ENCODE peak calls at places on chromosomes 16 and 17, in four cellular contexts. P is tibial nerve, L is esophagus squamous epithelium, U is thoracic aorta. V is an unnamed sample.

GRCh38 chr16:4316732-4317461 is 1.0 kb downstream of the GLIS2 start:
- DNase-seq in L (no peak), U (no peak), P (no peak), V (no peak)

GRCh38 chr16:89565256-89565505 is 4.7 kb downstream of the RPL13 start:
- DNase-seq in P (no peak), U (no peak), L (no peak), V (no peak)

GRCh38 chr16:1691956-1692355 is 13.9 kb downstream of the JPT2 start:
- DNase-seq in P (no peak), L (no peak), U (no peak), V (no peak)

GRCh38 chr16:19130852-19131808 is 17.4 kb downstream of the ITPRIPL2 start:
- DNase-seq in P (peak), L (no peak), U (no peak), V (no peak)

GRCh38 chr16:64428463-64428862 is 693.4 kb downstream of the CDH11 start:
- DNase-seq in L (no peak), P (no peak), U (no peak), V (no peak)

GRCh38 chr16:46555981-46556380 is 65.2 kb downstream of the SHCBP1 start:
- DNase-seq in P (no peak), L (no peak), U (no peak), V (no peak)

GRCh38 chr17:78151514-78152008 is 5.4 kb downstream of the C17orf99 start:
- DNase-seq in L (no peak), P (no peak), U (no peak), V (no peak)

GRCh38 chr16:49675417-49675816 is 180.5 kb downstream of the ZNF423 start:
- DNase-seq in P (no peak), U (no peak), L (no peak), V (no peak)

GRCh38 chr16:85851034-85851780 is 47.8 kb upstream of the IRF8 start:
- DNase-seq in P (no peak), L (no peak), U (no peak), V (no peak)

GRCh38 chr17:37570527-37571093 is 38.6 kb downstream of the SYNRG start:
- DNase-seq in L (no peak), P (no peak), U (no peak), V (peak)

GRCh38 chr17:6239237-6239798 is 169.1 kb downstream of the WSCD1 start:
- DNase-seq in U (no peak), P (no peak), L (no peak), V (no peak)

GRCh38 chr17:79792984-79793923 is 3.6 kb downstream of the CBX8 start:
- DNase-seq in U (no peak), L (no peak), P (no peak), V (no peak)

GRCh38 chr16:47504599-47504998 is 43.5 kb downstream of the PHKB start:
- DNase-seq in L (no peak), P (no peak), U (no peak), V (no peak)

GRCh38 chr17:61989509-61989908 is 61.7 kb upstream of the INTS2 start:
- DNase-seq in P (no peak), L (no peak), U (no peak), V (no peak)

GRCh38 chr16:47359478-47359877 is 101.4 kb downstream of the ITFG1 start:
- DNase-seq in L (no peak), U (no peak), P (no peak), V (no peak)

GRCh38 chr16:86572616-86573015 is 5.7 kb upstream of the FOXL1 start:
- DNase-seq in L (no peak), U (no peak), P (no peak), V (no peak)

GRCh38 chr16:72530434-72530833 is 358.5 kb upstream of the PMFBP1 start:
- DNase-seq in L (no peak), P (no peak), U (no peak), V (no peak)

DNA sequence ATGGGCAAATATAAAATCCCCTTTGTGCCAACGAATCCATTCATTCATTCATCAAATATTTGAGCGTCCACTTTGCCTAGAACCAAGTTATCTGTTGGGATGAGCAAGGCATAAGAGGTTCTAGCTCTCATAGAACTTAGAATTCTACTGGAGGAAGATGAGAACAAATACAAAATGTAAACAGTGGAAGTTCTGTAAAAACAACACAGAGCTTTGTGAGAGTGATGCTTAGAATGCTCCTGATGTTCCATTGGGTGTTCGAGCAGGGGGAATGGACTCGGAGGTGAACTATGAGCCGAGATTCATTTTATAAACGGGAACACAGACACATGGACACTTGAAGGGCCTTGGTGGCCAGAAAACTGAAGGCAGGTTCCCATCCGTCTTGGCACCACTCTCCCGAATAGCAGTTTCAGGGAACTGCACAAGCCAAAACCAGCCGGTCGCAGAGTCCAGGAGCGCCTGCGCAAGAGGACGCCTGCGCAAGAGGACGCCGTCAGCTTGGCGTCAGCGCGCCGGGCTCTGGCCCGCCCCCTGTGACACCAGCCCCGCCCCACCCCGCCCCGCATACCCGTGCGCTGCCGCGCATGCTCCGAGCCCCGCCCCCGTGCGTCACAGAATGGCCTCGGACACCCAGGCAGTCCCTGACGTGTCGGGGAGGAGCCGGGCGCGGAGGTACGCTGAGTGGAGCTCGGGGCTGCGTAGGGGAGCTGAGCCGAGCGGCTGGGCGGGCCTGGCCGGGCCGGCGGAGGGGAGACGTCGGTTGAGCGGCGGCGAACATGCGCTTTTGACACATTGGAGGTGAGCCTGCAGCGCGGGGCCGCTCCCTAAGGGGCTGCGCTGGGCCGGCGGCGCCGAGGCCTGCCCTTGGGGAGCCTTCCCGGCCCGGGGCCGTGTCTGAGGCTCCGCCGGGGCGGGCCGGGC is at the start of gene NDEL1:
- DNase-seq in U (peak), P (peak), L (peak), V (peak)
- H3K4me3 ChIP-seq in U (peak), P (peak), L (peak), V (peak)

GRCh38 chr17:33115351-33115750 is 123.7 kb downstream of the SPACA3 start:
- DNase-seq in U (no peak), P (no peak), L (no peak), V (no peak)
- H3K27ac ChIP-seq in U (no peak), P (no peak), L (no peak), V (no peak)

GRCh38 chr16:591892-592517 is 2.1 kb downstream of the RAB40C start:
- DNase-seq in L (no peak), P (no peak), U (no peak), V (no peak)
- H3K4me3 ChIP-seq in L (peak), P (no peak), U (no peak), V (peak)

GRCh38 chr17:33324741-33325140 is 31.6 kb upstream of the ASIC2 start:
- DNase-seq in L (no peak), U (no peak), P (no peak), V (no peak)

GRCh38 chr17:33330877-33331276 is 37.8 kb upstream of the ASIC2 start:
- DNase-seq in P (no peak), U (no peak), L (no peak), V (no peak)

DNA sequence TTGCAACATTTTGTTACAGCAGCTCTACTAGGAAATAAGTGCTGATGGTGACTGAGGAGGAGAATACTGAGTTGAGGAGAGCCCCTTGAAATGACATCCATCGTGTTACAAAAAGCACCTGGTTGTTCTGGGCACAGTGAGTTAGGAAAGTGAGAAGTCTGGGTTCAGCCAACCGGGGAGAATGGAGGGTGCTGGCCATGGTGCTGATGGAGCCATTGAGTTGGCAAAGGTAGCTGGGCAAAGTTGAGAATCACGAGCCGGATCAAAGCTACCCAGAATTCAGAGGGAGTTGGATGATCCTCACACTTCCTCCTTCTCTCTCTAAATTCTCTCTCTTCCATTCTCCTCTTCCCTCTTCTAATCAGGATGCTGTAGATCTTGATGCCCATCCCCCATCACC is 35.0 kb upstream of the ASIC2 start:
- DNase-seq in U (no peak), L (no peak), P (no peak), V (no peak)
- H3K27ac ChIP-seq in U (no peak), L (no peak), P (no peak), V (no peak)

DNA sequence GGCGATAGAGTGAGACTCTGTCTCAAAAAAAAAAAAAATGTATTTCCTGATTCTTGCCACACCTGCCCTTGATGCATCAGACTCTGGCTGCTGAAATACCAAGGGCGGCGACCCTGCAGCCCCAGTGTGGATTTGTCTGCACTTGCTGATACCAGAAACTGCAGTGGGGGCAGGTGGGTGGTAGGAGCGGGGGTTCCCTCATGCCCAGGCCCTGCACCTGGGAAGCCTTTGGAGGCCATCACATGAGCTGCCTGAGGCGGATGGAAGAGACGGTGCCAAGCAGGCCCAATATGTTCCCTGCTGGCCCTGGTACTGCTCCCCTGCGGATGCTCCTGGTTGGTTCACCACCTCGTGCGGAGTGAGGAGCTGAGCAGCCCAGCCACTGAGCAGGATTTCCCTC is 50.6 kb downstream of the MARF1 start:
- DNase-seq in L (no peak), U (no peak), P (no peak), V (no peak)
- H3K4me3 ChIP-seq in L (no peak), U (no peak), P (no peak), V (no peak)

V was measured in gastrocnemius medialis.